ENCODE peak calls at places on chromosomes 3 and 15, in four cellular contexts. V is AG09309, Q is LHCN-M2, D is caudate nucleus. J is an unnamed sample.

GRCh38 chr3:141078200-141078599 is 27.1 kb downstream of the SPSB4 start:
- DNase-seq in V (no peak), Q (no peak), D (no peak), J (no peak)

GRCh38 chr3:169812844-169813677 is at the start of the genes LRRC34 and LRRIQ4:
- DNase-seq in V (peak), Q (peak), D (peak), J (peak)

GRCh38 chr3:149663966-149664365 is 6.1 kb upstream of the WWTR1 start:
- DNase-seq in V (no peak), Q (no peak), D (no peak), J (no peak)

GRCh38 chr3:168533600-168533999 is 437.9 kb upstream of the GOLIM4 start:
- DNase-seq in V (no peak), Q (no peak), D (no peak), J (no peak)

GRCh38 chr3:189235214-189235613 is 63.4 kb downstream of the TPRG1 start:
- DNase-seq in V (peak), Q (no peak), D (no peak), J (no peak)

GRCh38 chr3:2099028-2099671 is 484 bp downstream of the CNTN4 start:
- DNase-seq in V (no peak), Q (no peak), D (no peak), J (no peak)

GRCh38 chr3:84108442-84108971 is 850.3 kb upstream of the CADM2 start:
- DNase-seq in V (no peak), Q (no peak), D (no peak), J (peak)

GRCh38 chr3:185582871-185583270 is 3.2 kb upstream of the SENP2 start:
- DNase-seq in V (no peak), Q (no peak), D (no peak), J (no peak)

GRCh38 chr3:192253138-192253537 is 474.2 kb downstream of the FGF12 start:
- DNase-seq in V (no peak), Q (no peak), D (no peak), J (no peak)

GRCh38 chr3:458614-459375 is 262.2 kb downstream of the CHL1 start:
- DNase-seq in V (no peak), Q (no peak), D (no peak), J (no peak)

GRCh38 chr3:157128771-157129671 is 30.9 kb downstream of the CCNL1 start:
- DNase-seq in V (no peak), Q (peak), D (no peak), J (peak)

GRCh38 chr3:52153389-52154096 is 680 bp downstream of the POC1A start:
- DNase-seq in V (no peak), Q (peak), D (no peak), J (peak)

GRCh38 chr15:53808058-53808703 is 48.7 kb upstream of the WDR72 start:
- DNase-seq in V (no peak), Q (peak), D (no peak), J (peak)

GRCh38 chr3:167882057-167882667 is 146.6 kb downstream of the SERPINI1 start:
- DNase-seq in V (peak), Q (peak), D (no peak), J (peak)

GRCh38 chr3:55622116-55622515 is 135.0 kb upstream of the WNT5A start:
- DNase-seq in V (no peak), Q (peak), D (no peak), J (peak)

GRCh38 chr3:13494463-13495350 is 14.6 kb downstream of the HDAC11 start:
- DNase-seq in V (no peak), Q (peak), D (peak), J (peak)

GRCh38 chr3:156291269-156292123 is 171.1 kb downstream of the KCNAB1 start:
- DNase-seq in V (no peak), Q (no peak), D (no peak), J (peak)

J was measured in RPMI7951.